ENCODE peak calls at places on chromosome 20, in eight cellular contexts. Z, Y, I, V, W, P, M and L are unnamed samples.

GRCh38 chr20:35506872-35507638 is 22.4 kb downstream of the C20orf173 start:
- DNase-seq in Y (no peak), P (no peak), I (peak), Z (peak), V (no peak), M (no peak), W (peak), L (no peak)

GRCh38 chr20:48910360-48910781 is 11.1 kb upstream of the ARFGEF2 start:
- DNase-seq in Z (peak), P (no peak), Y (peak), W (no peak), I (no peak), M (no peak), V (peak), L (no peak)

GRCh38 chr20:4613718-4614620 is 107.7 kb upstream of the PRND start:
- DNase-seq in I (peak), W (peak), M (peak), Z (peak), V (peak), P (peak), Y (peak), L (peak)

GRCh38 chr20:20318318-20319161 is 49.4 kb upstream of the INSM1 start:
- DNase-seq in Y (no peak), M (no peak), P (no peak), I (peak), Z (no peak), V (no peak), W (no peak), L (no peak)

GRCh38 chr20:16279320-16279719 is 293.9 kb downstream of the KIF16B start:
- DNase-seq in I (peak), M (no peak), Y (peak), P (no peak), W (no peak), V (no peak), Z (no peak), L (no peak)

GRCh38 chr20:19269737-19270325 is 57.4 kb downstream of the SLC24A3 start:
- DNase-seq in P (no peak), V (no peak), I (peak), M (no peak), Z (peak), W (no peak), Y (no peak), L (no peak)

GRCh38 chr20:62055106-62055861 is 10.4 kb downstream of the TAF4 start:
- DNase-seq in W (no peak), V (no peak), M (no peak), P (peak), Z (no peak), Y (no peak), I (no peak), L (no peak)

GRCh38 chr20:49976542-49976941 is 6.2 kb upstream of the SNAI1 start:
- DNase-seq in Y (peak), M (peak), Z (no peak), I (peak), V (no peak), P (no peak), W (no peak), L (no peak)

GRCh38 chr20:43188861-43189613 is 669 bp downstream of the PTPRT start:
- DNase-seq in Y (no peak), W (no peak), V (no peak), I (no peak), Z (no peak), P (no peak), M (no peak), L (no peak)

GRCh38 chr20:61901421-61902212 is 164.1 kb downstream of the TAF4 start:
- DNase-seq in M (no peak), P (no peak), V (no peak), I (no peak), Y (no peak), W (no peak), Z (no peak), L (no peak)

GRCh38 chr20:31740208-31740607 is 1.1 kb downstream of the TPX2 start:
- DNase-seq in Y (no peak), W (no peak), M (peak), V (no peak), I (peak), P (no peak), Z (peak), L (peak)

GRCh38 chr20:10369723-10370090 is 64.3 kb downstream of the MKKS start:
- DNase-seq in Z (peak), I (peak), Y (peak), V (no peak), P (no peak), M (peak), W (peak), L (no peak)

GRCh38 chr20:1566701-1567100 is 9.2 kb upstream of the SIRPD start:
- DNase-seq in Z (no peak), I (no peak), W (no peak), Y (no peak), V (no peak), P (no peak), M (no peak), L (no peak)

GRCh38 chr20:16317445-16318362 is 255.5 kb downstream of the KIF16B start:
- DNase-seq in W (no peak), Y (no peak), I (no peak), M (no peak), Z (no peak), P (no peak), V (no peak), L (no peak)

GRCh38 chr20:3543901-3544507 is 73.2 kb downstream of the ATRN start:
- DNase-seq in I (no peak), P (no peak), Z (peak), V (no peak), W (peak), Y (peak), M (no peak), L (no peak)

GRCh38 chr20:34553366-34553867 is 5.1 kb upstream of the MAP1LC3A start:
- DNase-seq in P (no peak), Z (no peak), I (no peak), Y (no peak), V (no peak), W (no peak), M (peak), L (no peak)

GRCh38 chr20:21526776-21527175 is 12.9 kb upstream of the NKX2-2 start:
- DNase-seq in I (no peak), M (no peak), Z (no peak), Y (no peak), W (no peak), V (no peak), P (no peak), L (no peak)

GRCh38 chr20:20552076-20552475 is 160.4 kb downstream of the RALGAPA2 start:
- DNase-seq in P (no peak), W (no peak), Z (no peak), V (no peak), M (peak), I (no peak), Y (no peak), L (no peak)

GRCh38 chr20:25984933-25985332 is 288.3 kb upstream of the ZNF337 start:
- DNase-seq in W (no peak), M (peak), Z (peak), Y (no peak), I (peak), P (peak), V (peak), L (peak)

GRCh38 chr20:56860413-56860812 is 231.3 kb downstream of the TFAP2C start:
- DNase-seq in Y (no peak), W (no peak), P (no peak), I (peak), M (no peak), V (no peak), Z (no peak), L (no peak)

GRCh38 chr20:62168890-62169435 is 13.9 kb upstream of the MTG2 start:
- DNase-seq in I (no peak), V (no peak), Y (no peak), M (no peak), P (no peak), Z (no peak), W (no peak), L (no peak)

GRCh38 chr20:10090588-10091166 is 55.9 kb downstream of the ANKEF1 start:
- DNase-seq in V (peak), W (peak), Y (peak), I (peak), P (peak), Z (peak), M (peak), L (peak)

GRCh38 chr20:3755269-3755668 is 12.3 kb downstream of the ADISSP start:
- DNase-seq in I (no peak), M (no peak), W (no peak), P (peak), V (no peak), Z (no peak), Y (no peak), L (no peak)

GRCh38 chr20:16352321-16352720 is 220.9 kb downstream of the KIF16B start:
- DNase-seq in V (no peak), M (no peak), Z (no peak), P (no peak), Y (no peak), W (no peak), I (no peak), L (no peak)

GRCh38 chr20:46119028-46119546 is 973 bp downstream of the CD40 start:
- DNase-seq in Y (no peak), Z (no peak), W (no peak), I (no peak), P (no peak), M (peak), V (no peak), L (no peak)

GRCh38 chr20:53103124-53103523 is 131.0 kb downstream of the TSHZ2 start:
- DNase-seq in Y (no peak), I (no peak), P (no peak), M (no peak), Z (no peak), W (no peak), V (no peak), L (no peak)

GRCh38 chr20:35610833-35611427 is 4.7 kb upstream of the SPAG4 start:
- DNase-seq in M (peak), P (no peak), Z (no peak), Y (no peak), I (no peak), V (no peak), W (no peak), L (no peak)

GRCh38 chr20:53291548-53291947 is 302.1 kb downstream of the ZNF217 start:
- DNase-seq in V (no peak), Z (no peak), I (no peak), W (no peak), M (no peak), Y (no peak), P (no peak), L (no peak)

GRCh38 chr20:45320948-45321595 is 13.0 kb upstream of the MATN4 start:
- DNase-seq in Y (no peak), V (peak), M (no peak), W (no peak), P (no peak), I (no peak), Z (no peak), L (no peak)

GRCh38 chr20:53345536-53346070 is 248.0 kb downstream of the ZNF217 start:
- DNase-seq in Y (no peak), I (no peak), W (no peak), M (no peak), Z (no peak), P (no peak), V (no peak), L (no peak)

GRCh38 chr20:17914957-17915356 is 53.6 kb downstream of the SNX5 start:
- DNase-seq in W (no peak), V (no peak), Z (no peak), Y (no peak), I (no peak), M (no peak), P (no peak), L (no peak)

GRCh38 chr20:2373098-2373497 is 7.6 kb upstream of the TGM6 start:
- DNase-seq in P (no peak), V (no peak), Z (no peak), M (no peak), Y (no peak), I (no peak), W (no peak), L (no peak)

GRCh38 chr20:50208085-50208491 is 17.5 kb downstream of the CEBPB start:
- DNase-seq in P (no peak), W (no peak), Y (no peak), Z (no peak), I (no peak), V (no peak), M (no peak), L (no peak)

GRCh38 chr20:48405909-48406308 is 421.9 kb downstream of the PREX1 start:
- DNase-seq in P (no peak), W (no peak), I (no peak), Y (peak), V (no peak), M (no peak), Z (no peak), L (no peak)

GRCh38 chr20:15113374-15113773 is 776.0 kb upstream of the FLRT3 start:
- DNase-seq in Z (no peak), W (no peak), M (no peak), P (no peak), I (no peak), V (no peak), Y (no peak), L (no peak)

DNA sequence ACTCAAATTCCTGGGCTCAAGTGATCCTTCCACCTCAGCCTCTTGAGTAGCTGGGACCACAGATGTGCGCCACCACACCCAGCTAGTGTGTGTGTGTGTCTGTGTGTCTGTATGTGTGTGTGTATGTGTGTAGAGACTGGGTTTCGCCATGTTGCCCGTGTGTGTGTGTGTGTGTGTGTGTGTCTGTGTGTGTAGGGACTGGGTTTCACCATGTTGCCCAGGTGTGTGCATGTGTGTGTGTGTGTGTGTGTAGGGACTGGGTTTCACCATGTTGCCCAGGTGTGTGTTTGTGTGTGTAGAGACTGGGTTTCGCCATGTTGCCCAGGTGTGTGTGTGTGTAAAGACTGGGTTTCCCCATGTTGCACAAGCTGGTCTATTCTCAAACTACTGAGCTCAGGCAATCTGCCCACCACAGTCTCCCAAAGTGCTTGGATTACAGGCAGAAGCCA is 28.3 kb downstream of the CDK5RAP1 start:
- DNase-seq in M (no peak), Z (no peak), W (no peak), P (no peak), V (no peak), I (peak), Y (no peak), L (no peak)
- H3K4me3 ChIP-seq in M (no peak), Z (no peak), W (no peak), P (no peak), V (no peak), I (no peak), Y (no peak), L (no peak)

GRCh38 chr20:58229198-58229802 is 847 bp upstream of the ANKRD60 start:
- DNase-seq in M (no peak), V (no peak), I (no peak), W (no peak), Z (no peak), P (no peak), Y (no peak), L (no peak)

GRCh38 chr20:58225490-58226200 is 2.8 kb downstream of the ANKRD60 start:
- DNase-seq in Y (no peak), W (no peak), V (no peak), I (no peak), M (no peak), Z (no peak), P (no peak), L (no peak)

GRCh38 chr20:58228484-58229197 is at the start of gene ANKRD60:
- DNase-seq in V (peak), M (no peak), I (peak), P (no peak), Y (no peak), W (no peak), Z (peak), L (no peak)

GRCh38 chr20:58228103-58228483 is 360 bp downstream of the ANKRD60 start:
- DNase-seq in P (no peak), Y (no peak), Z (no peak), V (no peak), W (no peak), I (no peak), M (no peak), L (no peak)

DNA sequence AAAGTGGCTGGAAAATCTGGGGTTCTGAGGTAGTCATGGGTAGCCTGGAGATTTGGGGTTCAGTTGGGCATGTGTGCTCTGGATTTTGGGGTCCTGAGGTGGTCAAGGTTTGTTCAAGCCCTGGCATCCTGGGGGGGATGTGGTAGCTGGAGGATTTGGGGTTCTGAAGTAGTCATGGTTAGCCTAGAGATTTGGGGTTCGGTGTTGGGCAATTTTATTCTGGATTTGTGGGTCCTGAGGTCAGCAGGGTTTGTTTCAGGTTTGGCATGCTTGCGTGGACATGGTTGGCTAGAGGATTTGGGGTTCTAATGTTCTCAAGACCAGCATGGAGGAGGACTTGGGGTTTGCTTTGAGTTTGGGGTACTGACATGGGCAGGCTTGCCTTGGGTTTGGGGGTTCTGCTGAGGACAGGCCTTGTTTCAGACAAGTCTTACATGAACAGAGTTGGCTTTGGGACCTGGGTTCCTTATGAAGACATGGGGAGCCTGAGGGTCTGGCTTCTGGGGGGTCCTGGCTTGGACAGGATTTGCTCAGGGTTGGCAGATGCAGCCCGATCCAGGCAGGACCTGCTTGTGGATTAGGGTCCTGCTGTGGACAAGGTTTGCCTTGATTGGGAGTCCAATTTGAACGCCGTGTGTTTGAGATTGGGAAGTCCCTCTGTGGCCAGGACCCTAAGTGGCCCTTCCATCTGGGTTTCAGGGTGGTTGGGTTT is 906 bp downstream of the ANKRD60 start:
- DNase-seq in W (no peak), M (no peak), P (no peak), V (no peak), I (no peak), Z (no peak), Y (no peak), L (no peak)
- H3K4me3 ChIP-seq in W (no peak), M (no peak), P (no peak), V (no peak), I (no peak), Z (no peak), Y (no peak), L (no peak)

DNA sequence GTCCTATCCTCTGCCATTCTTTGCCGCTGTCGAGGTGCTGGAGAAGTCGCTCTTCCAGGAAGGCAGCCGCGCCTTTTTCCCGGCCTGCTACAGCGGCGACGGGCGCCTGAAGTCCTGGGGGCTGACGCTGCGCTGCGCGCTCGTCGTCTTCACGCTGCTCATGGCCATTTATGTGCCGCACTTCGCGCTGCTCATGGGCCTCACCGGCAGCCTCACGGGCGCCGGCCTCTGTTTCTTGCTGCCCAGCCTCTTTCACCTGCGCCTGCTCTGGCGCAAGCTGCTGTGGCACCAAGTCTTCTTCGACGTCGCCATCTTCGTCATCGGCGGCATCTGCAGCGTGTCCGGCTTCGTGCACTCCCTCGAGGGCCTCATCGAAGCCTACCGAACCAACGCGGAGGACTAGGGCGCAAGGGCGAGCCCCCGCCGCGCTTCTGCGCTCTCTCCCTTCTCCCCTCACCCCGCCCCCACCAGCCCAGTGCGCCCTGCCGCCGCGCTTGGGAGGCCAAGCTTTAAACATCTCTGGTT is 4.0 kb downstream of the SLC32A1 start:
- DNase-seq in I (no peak), Z (no peak), P (no peak), M (no peak), V (no peak), Y (no peak), W (no peak), L (no peak)
- H3K4me3 ChIP-seq in I (no peak), Z (no peak), P (no peak), M (no peak), V (no peak), Y (no peak), W (no peak), L (no peak)

GRCh38 chr20:39825524-39825923 is 863.4 kb downstream of the DHX35 start:
- DNase-seq in M (no peak), W (no peak), P (no peak), Z (no peak), V (no peak), I (no peak), Y (no peak), L (no peak)
- H3K4me3 ChIP-seq in M (no peak), W (no peak), P (no peak), Z (no peak), V (no peak), I (no peak), Y (no peak), L (no peak)

GRCh38 chr20:63702751-63703470 is 4.9 kb downstream of the ARFRP1 start:
- DNase-seq in W (no peak), I (no peak), Y (no peak), M (no peak), P (peak), V (no peak), Z (no peak), L (no peak)

GRCh38 chr20:63701051-63701328 is 4.5 kb downstream of the TNFRSF6B start:
- DNase-seq in W (no peak), P (no peak), V (no peak), Z (no peak), I (no peak), Y (no peak), M (no peak), L (no peak)

GRCh38 chr20:63700199-63701050 is 4.0 kb downstream of the TNFRSF6B start:
- DNase-seq in I (no peak), V (no peak), W (no peak), M (no peak), Z (no peak), P (peak), Y (no peak), L (no peak)

GRCh38 chr20:63702036-63702665 is 5.6 kb downstream of the ARFRP1 start:
- DNase-seq in I (no peak), P (no peak), W (no peak), M (no peak), Y (no peak), V (no peak), Z (no peak), L (no peak)

DNA sequence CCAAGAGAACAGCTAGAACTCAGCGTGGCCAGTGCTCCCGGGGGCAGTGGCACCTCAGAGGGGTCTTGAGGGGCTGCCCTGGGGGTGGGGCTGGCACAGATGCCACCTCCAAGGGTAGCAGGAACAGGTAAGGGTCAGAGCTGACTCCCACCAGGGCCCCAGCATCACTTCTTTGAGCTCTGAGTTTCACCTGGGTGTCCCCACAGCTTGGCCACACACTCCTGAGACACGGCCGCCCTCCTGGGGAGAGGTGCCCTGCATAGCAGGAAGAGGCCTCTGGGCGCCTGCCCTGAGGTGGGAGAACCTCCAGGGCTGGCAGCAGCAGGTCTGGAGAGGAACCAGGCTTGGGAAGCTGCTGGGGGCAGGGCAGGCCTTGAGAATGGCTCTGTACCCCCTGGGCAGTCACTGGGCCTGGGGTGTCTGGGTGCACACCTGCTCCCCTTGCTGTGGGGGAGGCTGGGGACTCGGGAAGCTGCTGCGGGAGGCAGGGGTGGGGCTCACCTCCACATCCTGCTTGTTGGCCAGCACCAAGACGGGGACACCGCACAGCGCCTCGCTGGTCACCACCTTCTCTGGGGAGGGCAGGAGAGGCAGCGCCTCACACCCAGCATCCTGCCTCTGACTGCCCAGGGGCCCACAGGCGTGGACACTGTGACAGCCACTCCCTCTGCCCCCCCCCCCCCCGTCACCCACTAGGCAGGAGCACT is 5.0 kb downstream of the TNFRSF6B start:
- DNase-seq in Z (no peak), Y (no peak), V (no peak), I (no peak), W (no peak), P (no peak), M (no peak), L (no peak)
- H3K4me3 ChIP-seq in Z (no peak), Y (no peak), V (no peak), I (no peak), W (no peak), P (no peak), M (no peak), L (no peak)